ENCODE peak calls at places on chromosomes 7 and 10, in six cellular contexts. One of them, this sample, is unnamed.

GRCh38 chr10:48656928-48657327 is 27.7 kb upstream of the WDFY4 start:
- DNase-seq in fibroblast of lung: no peak
- DNase-seq in heart left ventricle: no peak
- DNase-seq in prostate gland: no peak
- DNase-seq in small intestine: no peak
- DNase-seq in A549: no peak
- DNase-seq in this sample: no peak

GRCh38 chr7:39375047-39375873 is 190.9 kb upstream of the YAE1 start:
- DNase-seq in fibroblast of lung: no peak
- DNase-seq in heart left ventricle: no peak
- DNase-seq in prostate gland: no peak
- DNase-seq in small intestine: no peak
- DNase-seq in A549: no peak
- DNase-seq in this sample: no peak

GRCh38 chr10:35409094-35409582 is 72.8 kb downstream of the CCNY start:
- DNase-seq in fibroblast of lung: peak; percentile 92
- DNase-seq in heart left ventricle: peak; percentile 48
- DNase-seq in prostate gland: no peak
- DNase-seq in small intestine: peak; percentile 36
- DNase-seq in A549: no peak
- DNase-seq in this sample: peak; percentile 57

GRCh38 chr10:124534231-124534798 is 72.7 kb downstream of the LHPP start:
- DNase-seq in fibroblast of lung: peak; percentile 50
- DNase-seq in heart left ventricle: peak; percentile 60
- DNase-seq in prostate gland: no peak
- DNase-seq in small intestine: no peak
- DNase-seq in A549: no peak
- DNase-seq in this sample: no peak

GRCh38 chr7:112156412-112156811 is 49.8 kb downstream of the DOCK4 start:
- DNase-seq in fibroblast of lung: no peak
- DNase-seq in heart left ventricle: no peak
- DNase-seq in prostate gland: no peak
- DNase-seq in small intestine: no peak
- DNase-seq in A549: no peak
- DNase-seq in this sample: no peak

GRCh38 chr7:121294448-121294992 is 34.3 kb upstream of the WNT16 start:
- DNase-seq in fibroblast of lung: no peak
- DNase-seq in heart left ventricle: no peak
- DNase-seq in prostate gland: no peak
- DNase-seq in small intestine: no peak
- DNase-seq in A549: no peak
- DNase-seq in this sample: no peak

GRCh38 chr10:6052247-6053221 is 9.6 kb downstream of the IL2RA start:
- DNase-seq in fibroblast of lung: no peak
- DNase-seq in heart left ventricle: no peak
- DNase-seq in prostate gland: no peak
- DNase-seq in small intestine: peak; percentile 36
- DNase-seq in A549: no peak
- DNase-seq in this sample: peak; percentile 29

GRCh38 chr7:85474234-85474633 is 287.4 kb upstream of the SEMA3D start:
- DNase-seq in fibroblast of lung: no peak
- DNase-seq in heart left ventricle: no peak
- DNase-seq in prostate gland: no peak
- DNase-seq in small intestine: no peak
- DNase-seq in A549: no peak
- DNase-seq in this sample: no peak

GRCh38 chr7:152674860-152675760 is 831 bp downstream of the XRCC2 start:
- DNase-seq in fibroblast of lung: peak; percentile 67
- DNase-seq in heart left ventricle: no peak
- DNase-seq in prostate gland: no peak
- DNase-seq in small intestine: no peak
- DNase-seq in A549: peak; percentile 43
- DNase-seq in this sample: peak; percentile 18

GRCh38 chr7:128030999-128031681 is at the start of gene LRRC4:
- DNase-seq in fibroblast of lung: peak; percentile 39
- DNase-seq in heart left ventricle: peak; percentile 43
- DNase-seq in prostate gland: no peak
- DNase-seq in small intestine: peak; percentile 53
- DNase-seq in A549: no peak
- DNase-seq in this sample: peak; percentile 44

GRCh38 chr10:96417432-96417831 is 58.6 kb upstream of the OPALIN start:
- DNase-seq in fibroblast of lung: no peak
- DNase-seq in heart left ventricle: no peak
- DNase-seq in prostate gland: no peak
- DNase-seq in small intestine: no peak
- DNase-seq in A549: no peak
- DNase-seq in this sample: no peak

GRCh38 chr7:155858521-155859061 is 46.3 kb upstream of the SHH start:
- DNase-seq in fibroblast of lung: peak; percentile 66
- DNase-seq in heart left ventricle: no peak
- DNase-seq in prostate gland: no peak
- DNase-seq in small intestine: peak; percentile 33
- DNase-seq in A549: peak; percentile 77
- DNase-seq in this sample: peak; percentile 42

GRCh38 chr7:159092701-159093121 is 52.0 kb downstream of the VIPR2 start:
- DNase-seq in fibroblast of lung: no peak
- DNase-seq in heart left ventricle: no peak
- DNase-seq in prostate gland: no peak
- DNase-seq in small intestine: no peak
- DNase-seq in A549: no peak
- DNase-seq in this sample: no peak

GRCh38 chr10:100345570-100346330 is 1.3 kb upstream of the SCD start:
- DNase-seq in fibroblast of lung: peak; percentile 64
- DNase-seq in heart left ventricle: no peak
- DNase-seq in prostate gland: no peak
- DNase-seq in small intestine: no peak
- DNase-seq in A549: peak; percentile 45
- DNase-seq in this sample: no peak

GRCh38 chr7:29955799-29956476 is 33.7 kb downstream of the SCRN1 start:
- DNase-seq in fibroblast of lung: no peak
- DNase-seq in heart left ventricle: no peak
- DNase-seq in prostate gland: no peak
- DNase-seq in small intestine: no peak
- DNase-seq in A549: no peak
- DNase-seq in this sample: no peak

GRCh38 chr10:12483996-12484944 is 134.9 kb downstream of the CAMK1D start:
- DNase-seq in fibroblast of lung: no peak
- DNase-seq in heart left ventricle: no peak
- DNase-seq in prostate gland: no peak
- DNase-seq in small intestine: peak; percentile 22
- DNase-seq in A549: no peak
- DNase-seq in this sample: no peak

GRCh38 chr10:50385610-50386009 is 134.3 kb upstream of the ASAH2 start:
- DNase-seq in fibroblast of lung: peak; percentile 58
- DNase-seq in heart left ventricle: peak; percentile 40
- DNase-seq in prostate gland: peak; percentile 19
- DNase-seq in small intestine: no peak
- DNase-seq in A549: no peak
- DNase-seq in this sample: no peak

GRCh38 chr7:131533151-131533559 is 23.3 kb downstream of the PODXL start:
- DNase-seq in fibroblast of lung: no peak
- DNase-seq in heart left ventricle: no peak
- DNase-seq in prostate gland: no peak
- DNase-seq in small intestine: no peak
- DNase-seq in A549: no peak
- DNase-seq in this sample: no peak

GRCh38 chr7:5495581-5496375 is 72.1 kb upstream of the TNRC18 start:
- DNase-seq in fibroblast of lung: no peak
- DNase-seq in heart left ventricle: peak; percentile 86
- DNase-seq in prostate gland: peak; percentile 89
- DNase-seq in small intestine: no peak
- DNase-seq in A549: no peak
- DNase-seq in this sample: no peak

GRCh38 chr10:48455392-48456151 is 149.1 kb downstream of the MAPK8 start:
- DNase-seq in fibroblast of lung: no peak
- DNase-seq in heart left ventricle: no peak
- DNase-seq in prostate gland: no peak
- DNase-seq in small intestine: no peak
- DNase-seq in A549: no peak
- DNase-seq in this sample: no peak

GRCh38 chr7:521221-522070 is 1.8 kb upstream of the PDGFA start:
- DNase-seq in fibroblast of lung: no peak
- DNase-seq in heart left ventricle: peak; percentile 92
- DNase-seq in prostate gland: peak; percentile 55
- DNase-seq in small intestine: no peak
- DNase-seq in A549: peak; percentile 55
- DNase-seq in this sample: no peak

GRCh38 chr10:58064714-58065528 is 202.8 kb downstream of the IPMK start:
- DNase-seq in fibroblast of lung: peak; percentile 61
- DNase-seq in heart left ventricle: no peak
- DNase-seq in prostate gland: no peak
- DNase-seq in small intestine: peak; percentile 54
- DNase-seq in A549: peak; percentile 63
- DNase-seq in this sample: peak; percentile 14

GRCh38 chr7:10138087-10138854 is 835.4 kb upstream of the PHF14 start:
- DNase-seq in fibroblast of lung: no peak
- DNase-seq in heart left ventricle: no peak
- DNase-seq in prostate gland: no peak
- DNase-seq in small intestine: no peak
- DNase-seq in A549: no peak
- DNase-seq in this sample: no peak

GRCh38 chr10:118447478-118447877 is 105.4 kb upstream of the FAM204A start:
- DNase-seq in fibroblast of lung: peak; percentile 4
- DNase-seq in heart left ventricle: peak; percentile 69
- DNase-seq in prostate gland: peak; percentile 19
- DNase-seq in small intestine: peak; percentile 4
- DNase-seq in A549: no peak
- DNase-seq in this sample: peak; percentile 21

GRCh38 chr7:116499168-116500070 is at the start of gene CAV2:
- DNase-seq in fibroblast of lung: peak; percentile 54
- DNase-seq in heart left ventricle: peak; percentile 86
- DNase-seq in prostate gland: peak; percentile 65
- DNase-seq in small intestine: peak; percentile 43
- DNase-seq in A549: peak; percentile 82
- DNase-seq in this sample: peak; percentile 74

GRCh38 chr10:29658984-29659769 is 24.4 kb upstream of the SVIL start:
- DNase-seq in fibroblast of lung: peak; percentile 99
- DNase-seq in heart left ventricle: no peak
- DNase-seq in prostate gland: peak; percentile 53
- DNase-seq in small intestine: peak; percentile 71
- DNase-seq in A549: peak; percentile 96
- DNase-seq in this sample: peak; percentile 96
- H3K27ac ChIP-seq in fibroblast of lung: peak overlapping the region; percentile 89
- H3K27ac ChIP-seq in heart left ventricle: peak overlapping the region; percentile 66
- H3K27ac ChIP-seq in prostate gland: peak overlapping the region; percentile 38
- H3K27ac ChIP-seq in small intestine: no peak overlapping the region
- H3K27ac ChIP-seq in A549: peak overlapping the region; percentile 63
- H3K27ac ChIP-seq in this sample: peak overlapping the region; percentile 77

DNA sequence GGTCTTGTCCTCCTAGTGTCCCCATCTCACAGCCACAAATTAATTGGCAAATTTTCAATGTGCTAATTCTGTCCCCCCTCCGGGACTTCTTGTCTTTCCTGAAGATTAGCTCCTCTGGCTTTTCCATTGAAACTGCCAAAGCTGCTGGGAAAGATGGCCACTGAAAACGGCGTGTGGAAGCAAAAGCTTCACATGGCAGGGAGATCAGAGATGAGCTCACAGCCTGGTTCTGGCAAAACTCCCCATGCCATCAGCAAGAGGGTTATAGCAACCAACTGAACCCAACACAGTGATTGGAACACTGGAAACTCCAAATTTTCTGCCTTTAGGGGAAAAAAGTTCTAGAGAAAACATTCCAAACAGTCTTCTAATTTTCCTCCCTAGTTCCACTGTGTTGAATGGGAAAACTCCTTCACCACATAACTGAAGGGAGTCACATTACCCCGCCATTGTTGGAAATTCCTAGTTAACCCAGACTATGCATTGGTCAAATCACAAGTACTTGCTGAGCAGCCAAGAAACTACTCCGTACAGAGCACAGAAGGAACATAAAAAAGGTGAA is 37.0 kb downstream of the NRAP start:
- DNase-seq in fibroblast of lung: no peak
- DNase-seq in heart left ventricle: peak; percentile 47
- DNase-seq in prostate gland: no peak
- DNase-seq in small intestine: no peak
- DNase-seq in A549: no peak
- DNase-seq in this sample: no peak
- H3K27ac ChIP-seq in fibroblast of lung: no peak overlapping the region
- H3K27ac ChIP-seq in heart left ventricle: peak overlapping the region; percentile 82
- H3K27ac ChIP-seq in prostate gland: no peak overlapping the region
- H3K27ac ChIP-seq in small intestine: no peak overlapping the region
- H3K27ac ChIP-seq in A549: no peak overlapping the region
- H3K27ac ChIP-seq in this sample: no peak overlapping the region

DNA sequence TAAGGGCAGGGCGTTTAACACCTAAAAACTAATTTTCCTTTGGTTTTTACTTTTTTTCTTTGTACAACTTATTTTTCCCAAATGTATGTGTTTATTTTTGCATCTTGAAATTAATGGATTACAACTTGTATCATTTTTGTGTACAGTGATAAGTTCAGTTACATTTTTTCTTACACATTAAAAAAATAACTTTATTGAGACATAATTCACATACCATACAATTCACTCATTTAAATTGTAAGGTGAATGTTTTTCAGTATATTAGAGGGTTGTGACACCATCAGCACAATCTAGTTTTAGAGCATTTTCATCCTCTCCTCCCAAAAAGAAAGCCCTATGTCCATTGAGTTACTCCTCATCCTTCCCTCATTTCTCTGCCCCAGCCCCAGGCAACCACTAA is 11.6 kb downstream of the OGDH start:
- DNase-seq in fibroblast of lung: no peak
- DNase-seq in heart left ventricle: no peak
- DNase-seq in prostate gland: no peak
- DNase-seq in small intestine: no peak
- DNase-seq in A549: no peak
- DNase-seq in this sample: no peak
- H3K27ac ChIP-seq in fibroblast of lung: peak overlapping the region; percentile 1
- H3K27ac ChIP-seq in heart left ventricle: no peak overlapping the region
- H3K27ac ChIP-seq in prostate gland: no peak overlapping the region
- H3K27ac ChIP-seq in small intestine: peak overlapping the region; percentile 68
- H3K27ac ChIP-seq in A549: no peak overlapping the region
- H3K27ac ChIP-seq in this sample: no peak overlapping the region

GRCh38 chr7:73900286-73900685 is 39.3 kb downstream of the TMEM270 start:
- DNase-seq in fibroblast of lung: no peak
- DNase-seq in heart left ventricle: peak; percentile 21
- DNase-seq in prostate gland: no peak
- DNase-seq in small intestine: no peak
- DNase-seq in A549: no peak
- DNase-seq in this sample: no peak
- H3K27ac ChIP-seq in fibroblast of lung: peak overlapping the region; percentile 91
- H3K27ac ChIP-seq in heart left ventricle: no peak overlapping the region
- H3K27ac ChIP-seq in prostate gland: peak overlapping the region; percentile 41
- H3K27ac ChIP-seq in small intestine: no peak overlapping the region
- H3K27ac ChIP-seq in A549: no peak overlapping the region
- H3K27ac ChIP-seq in this sample: peak overlapping the region; percentile 90

This sample was measured in RWPE1.